ENCODE peak calls at places on chromosome 20, in five cellular contexts. J, E, D, P and F are unnamed samples.

GRCh38 chr20:33666293-33667244 is at the start of gene ACTL10:
- DNase-seq in J (peak), E (peak), D (peak), P (peak), F (peak)

GRCh38 chr20:37439223-37439933 is 81.7 kb upstream of the NNAT start:
- DNase-seq in J (no peak), E (no peak), D (no peak), P (no peak), F (no peak)

GRCh38 chr20:56393133-56393472 is 658 bp downstream of the CSTF1 start:
- DNase-seq in J (no peak), E (no peak), D (no peak), P (peak), F (no peak)

GRCh38 chr20:32521780-32522524 is 63.2 kb downstream of the NOL4L start:
- DNase-seq in J (peak), E (peak), D (peak), P (peak), F (peak)

GRCh38 chr20:36527331-36528125 is 13.8 kb upstream of the MYL9 start:
- DNase-seq in J (no peak), E (no peak), D (peak), P (no peak), F (no peak)

GRCh38 chr20:63625771-63626423 is 1.0 kb downstream of the GMEB2 start:
- DNase-seq in J (no peak), E (no peak), D (peak), P (peak), F (no peak)

GRCh38 chr20:5448449-5449118 is 131.8 kb upstream of the PROKR2 start:
- DNase-seq in J (peak), E (peak), D (peak), P (peak), F (peak)

GRCh38 chr20:42159794-42160193 is 541.6 kb upstream of the CHD6 start:
- DNase-seq in J (no peak), E (no peak), D (no peak), P (no peak), F (no peak)

GRCh38 chr20:9235518-9235917 is 166.6 kb downstream of the PLCB4 start:
- DNase-seq in J (no peak), E (no peak), D (no peak), P (peak), F (no peak)

GRCh38 chr20:52012093-52012492 is 179.5 kb downstream of the ZFP64 start:
- DNase-seq in J (no peak), E (no peak), D (no peak), P (no peak), F (no peak)

GRCh38 chr20:1334761-1335160 is 5.8 kb upstream of the SDCBP2 start:
- DNase-seq in J (no peak), E (no peak), D (no peak), P (no peak), F (no peak)

GRCh38 chr20:10263385-10264165 is 44.9 kb downstream of the SNAP25 start:
- DNase-seq in J (no peak), E (no peak), D (no peak), P (no peak), F (no peak)

GRCh38 chr20:64077876-64078551 is 1.3 kb downstream of the RGS19 start:
- DNase-seq in J (no peak), E (no peak), D (no peak), P (no peak), F (no peak)

GRCh38 chr20:52193133-52193532 is 1.6 kb upstream of the ZFP64 start:
- DNase-seq in J (no peak), E (no peak), D (no peak), P (no peak), F (no peak)

GRCh38 chr20:53617791-53618489 is 24.3 kb upstream of the ZNF217 start:
- DNase-seq in J (no peak), E (no peak), D (peak), P (no peak), F (no peak)

GRCh38 chr20:48736231-48736630 is 91.6 kb downstream of the PREX1 start:
- DNase-seq in J (no peak), E (no peak), D (no peak), P (no peak), F (no peak)

GRCh38 chr20:59703046-59703445 is 98.7 kb downstream of the PHACTR3 start:
- DNase-seq in J (no peak), E (no peak), D (no peak), P (no peak), F (no peak)

GRCh38 chr20:21234816-21235215 is 68.3 kb upstream of the XRN2 start:
- DNase-seq in J (no peak), E (no peak), D (no peak), P (no peak), F (no peak)

GRCh38 chr20:58044286-58044685 is 184.2 kb downstream of the ANKRD60 start:
- DNase-seq in J (no peak), E (no peak), D (no peak), P (no peak), F (no peak)

GRCh38 chr20:34060970-34061369 is 51.1 kb downstream of the EIF2S2 start:
- DNase-seq in J (no peak), E (no peak), D (no peak), P (no peak), F (no peak)

GRCh38 chr20:10412591-10413408 is 21.2 kb downstream of the MKKS start:
- DNase-seq in J (no peak), E (no peak), D (no peak), P (peak), F (no peak)

GRCh38 chr20:62699296-62699695 is 9.3 kb upstream of the NTSR1 start:
- DNase-seq in J (no peak), E (no peak), D (no peak), P (no peak), F (no peak)

GRCh38 chr20:34891166-34892062 is 15.0 kb downstream of the ACSS2 start:
- DNase-seq in J (no peak), E (no peak), D (peak), P (peak), F (no peak)

DNA sequence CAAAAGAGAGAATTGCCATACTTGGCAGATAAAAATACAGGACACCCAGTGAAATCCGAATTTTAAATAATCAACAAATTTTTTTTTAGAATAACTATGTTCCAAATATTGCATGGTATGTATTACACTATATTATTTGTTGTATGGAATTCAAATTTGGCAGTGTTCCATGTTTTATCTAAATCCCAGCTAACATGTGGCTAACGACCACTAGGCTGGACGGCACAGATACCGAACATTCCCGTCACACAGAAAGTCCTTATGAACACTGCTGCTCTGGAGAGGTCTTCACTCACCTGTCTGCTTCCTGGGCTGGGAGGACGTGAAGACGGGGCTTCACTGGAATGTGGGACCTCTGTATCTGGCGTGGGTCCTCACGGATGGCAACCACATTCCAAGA is 32.8 kb downstream of the SNX5 start:
- DNase-seq in J (no peak), E (no peak), D (no peak), P (no peak), F (no peak)
- TF ChIP-seq CTCF in J (no peak), E (no peak), D (no peak), P (no peak), F (no peak)

DNA sequence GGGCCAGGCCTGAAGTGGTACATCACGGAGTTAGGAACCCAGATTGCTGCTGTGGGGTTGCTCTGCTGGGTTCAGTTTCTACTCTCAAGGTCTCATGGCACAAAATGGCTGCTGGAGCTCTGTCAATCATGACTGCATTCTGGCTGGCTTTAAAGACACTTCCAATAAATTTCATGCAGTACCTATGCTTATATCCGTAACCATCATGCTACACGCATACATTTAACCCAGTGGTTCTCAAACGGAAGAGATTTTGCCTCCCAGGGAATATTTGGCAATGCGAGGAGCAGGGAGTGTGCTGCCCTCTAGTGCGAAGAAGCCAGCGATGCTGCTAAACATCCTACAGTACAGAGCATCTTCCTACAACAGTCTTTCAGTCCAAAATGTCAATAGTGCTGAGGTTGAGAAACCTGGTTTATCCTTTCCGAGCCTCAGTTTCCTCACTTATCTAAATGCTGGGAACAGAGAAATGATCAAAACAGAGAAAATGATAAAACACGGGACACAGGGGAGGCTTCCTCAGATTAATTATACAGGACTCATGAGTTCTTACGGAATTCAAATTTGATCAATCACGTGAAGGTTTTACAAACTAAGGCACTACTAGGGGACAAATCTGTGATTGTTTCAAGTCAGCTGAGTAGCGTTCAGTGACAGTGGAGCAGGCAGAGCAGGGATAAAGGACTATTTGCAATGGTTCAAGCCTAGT is 9.6 kb upstream of the SLC2A10 start:
- DNase-seq in J (peak), E (no peak), D (no peak), P (peak), F (no peak)
- TF ChIP-seq CTCF in J (peak), E (no peak), D (peak), P (peak), F (peak)

DNA sequence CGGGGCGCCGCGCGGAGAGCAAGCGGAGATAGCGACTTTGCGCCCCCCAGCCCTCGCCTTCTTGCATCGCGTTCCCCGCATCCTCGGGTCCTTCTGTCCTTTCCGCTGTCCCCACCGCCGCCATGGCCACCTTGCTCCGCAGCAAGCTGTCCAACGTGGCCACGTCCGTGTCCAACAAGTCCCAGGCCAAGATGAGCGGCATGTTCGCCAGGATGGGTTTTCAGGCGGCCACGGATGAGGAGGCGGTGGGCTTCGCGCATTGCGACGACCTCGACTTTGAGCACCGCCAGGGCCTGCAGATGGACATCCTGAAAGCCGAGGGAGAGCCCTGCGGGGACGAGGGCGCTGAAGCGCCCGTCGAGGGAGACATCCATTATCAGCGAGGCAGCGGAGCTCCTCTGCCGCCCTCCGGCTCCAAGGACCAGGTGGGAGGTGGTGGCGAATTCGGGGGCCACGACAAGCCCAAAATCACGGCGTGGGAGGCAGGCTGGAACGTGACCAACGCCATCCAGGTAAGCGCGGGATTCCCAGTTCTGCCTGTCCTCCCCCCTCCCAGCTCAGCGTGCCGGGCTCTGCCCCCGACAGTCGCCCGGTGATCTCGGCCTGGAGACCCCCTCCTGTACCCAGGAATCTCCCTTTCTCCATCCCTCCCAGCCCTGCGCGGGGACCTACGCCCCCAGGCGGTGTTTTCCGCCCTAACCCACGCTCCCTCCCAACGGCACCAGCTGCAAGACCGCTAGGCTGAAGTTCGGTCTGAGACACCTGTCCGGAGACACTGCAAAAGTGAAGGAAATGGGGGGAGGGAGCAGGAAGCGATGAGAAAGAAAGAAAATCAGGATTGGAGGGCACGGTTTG is 544 bp downstream of the SLC32A1 start:
- DNase-seq in J (peak), E (no peak), D (no peak), P (no peak), F (peak)
- TF ChIP-seq CTCF in J (no peak), E (no peak), D (no peak), P (no peak), F (no peak)

GRCh38 chr20:2672446-2672845 is 8.4 kb upstream of the IDH3B start:
- DNase-seq in J (no peak), E (no peak), D (no peak), P (no peak), F (no peak)

GRCh38 chr20:2673453-2673852 is 9.4 kb upstream of the IDH3B start:
- DNase-seq in J (no peak), E (no peak), D (no peak), P (no peak), F (no peak)

DNA sequence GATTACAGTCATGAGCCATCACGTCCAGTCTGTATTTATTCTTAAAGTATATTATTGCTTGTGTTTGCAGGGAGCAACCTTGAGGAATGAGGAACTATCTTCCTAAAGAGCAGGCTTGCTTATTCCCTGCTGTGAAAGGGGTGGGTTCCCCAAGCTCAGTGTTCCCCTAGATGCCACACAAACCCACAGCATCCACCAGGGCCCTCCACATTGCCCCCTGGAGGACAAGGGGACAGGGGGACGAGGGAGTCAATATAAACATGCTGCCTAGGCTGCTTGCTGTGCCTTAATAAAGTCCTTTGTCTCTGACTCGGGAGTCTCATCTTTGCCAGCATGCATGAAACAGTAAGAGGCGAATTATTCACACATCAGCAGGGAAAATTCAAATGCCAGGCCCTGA is 8.0 kb upstream of the IDH3B start:
- DNase-seq in J (peak), E (no peak), D (no peak), P (no peak), F (no peak)
- TF ChIP-seq CTCF in J (peak), E (no peak), D (no peak), P (peak), F (no peak)